ENCODE peak calls at places on chromosomes 11 and 22, in nine cellular contexts. H, V, Z, G, D, P, O, Y and Q are unnamed samples.

GRCh38 chr11:6225896-6226295 is 8.5 kb downstream of the FHIP1B start:
- DNase-seq in V (no peak), Z (no peak), O (no peak), D (no peak), Y (no peak), H (peak), G (no peak), P (no peak), Q (no peak)

GRCh38 chr11:58275002-58275401 is 6.9 kb upstream of the OR10W1 start:
- DNase-seq in H (no peak), D (no peak), Z (no peak), O (no peak), V (no peak), G (no peak), P (no peak), Y (no peak), Q (no peak)

GRCh38 chr11:48056325-48057183 is 76.2 kb downstream of the PTPRJ start:
- DNase-seq in O (no peak), V (no peak), H (no peak), Y (no peak), P (no peak), Z (no peak), G (no peak), D (no peak), Q (no peak)

GRCh38 chr11:12017243-12017678 is 8.8 kb upstream of the DKK3 start:
- DNase-seq in O (no peak), H (no peak), Z (no peak), Y (no peak), V (no peak), P (no peak), G (no peak), D (no peak), Q (no peak)

GRCh38 chr11:64935634-64936081 is at the start of gene GPHA2:
- DNase-seq in G (no peak), Y (no peak), D (no peak), Z (peak), V (no peak), H (no peak), O (no peak), P (peak), Q (no peak)

GRCh38 chr11:70715636-70716035 is 317.3 kb downstream of the CTTN start:
- DNase-seq in Y (no peak), P (no peak), D (no peak), G (no peak), H (no peak), O (no peak), Z (no peak), V (no peak), Q (no peak)

GRCh38 chr11:6608726-6609501 is 3.1 kb downstream of the TAF10 start:
- DNase-seq in O (no peak), Z (no peak), Y (no peak), P (no peak), V (peak), D (no peak), G (no peak), H (no peak), Q (no peak)

GRCh38 chr22:19965771-19966709 is 24.4 kb upstream of the TXNRD2 start:
- DNase-seq in P (no peak), Y (no peak), V (no peak), D (no peak), Z (peak), G (no peak), H (no peak), O (no peak), Q (no peak)

GRCh38 chr11:134481135-134481534 is 69.1 kb upstream of the B3GAT1 start:
- DNase-seq in Y (no peak), P (no peak), O (no peak), H (no peak), V (no peak), G (no peak), Z (no peak), D (no peak), Q (no peak)

GRCh38 chr11:1706634-1707400 is 9.8 kb downstream of the KRTAP5-6 start:
- DNase-seq in H (no peak), Z (no peak), O (peak), G (no peak), D (peak), P (no peak), Y (no peak), V (no peak), Q (no peak)

GRCh38 chr11:26493616-26494015 is 78.4 kb downstream of the MUC15 start:
- DNase-seq in G (no peak), H (no peak), V (no peak), P (no peak), D (no peak), O (no peak), Z (no peak), Y (no peak), Q (no peak)

GRCh38 chr22:26321469-26321913 is 107.6 kb upstream of the ASPHD2 start:
- DNase-seq in Y (no peak), V (peak), P (no peak), G (no peak), H (no peak), Z (peak), O (no peak), D (no peak), Q (no peak)

GRCh38 chr11:122779047-122779629 is 59.2 kb upstream of the CRTAM start:
- DNase-seq in H (no peak), Y (no peak), Z (no peak), D (no peak), V (no peak), P (no peak), O (no peak), G (no peak), Q (no peak)

GRCh38 chr11:60918941-60919275 is 5.0 kb downstream of the TMEM109 start:
- DNase-seq in H (no peak), P (no peak), V (no peak), Y (no peak), D (no peak), Z (no peak), O (no peak), G (no peak), Q (no peak)

GRCh38 chr11:71120346-71120963 is 131.9 kb downstream of the SHANK2 start:
- DNase-seq in Z (no peak), P (peak), D (peak), V (no peak), G (no peak), Y (peak), H (peak), O (no peak), Q (no peak)

GRCh38 chr11:46560300-46561025 is 33.4 kb downstream of the AMBRA1 start:
- DNase-seq in D (no peak), Y (no peak), V (no peak), O (no peak), G (no peak), Z (no peak), H (no peak), P (no peak), Q (no peak)

GRCh38 chr22:42389137-42389536 is 43.1 kb downstream of the NFAM1 start:
- DNase-seq in O (no peak), H (no peak), V (no peak), D (no peak), Z (no peak), Y (no peak), P (no peak), G (no peak), Q (no peak)

GRCh38 chr22:41308544-41308947 is 7.2 kb downstream of the ZC3H7B start:
- DNase-seq in G (no peak), O (no peak), P (no peak), D (no peak), H (peak), Z (no peak), Y (no peak), V (no peak), Q (no peak)

GRCh38 chr11:33557201-33557600 is 143.4 kb downstream of the C11orf91 start:
- DNase-seq in P (no peak), H (no peak), O (no peak), Z (no peak), V (no peak), Y (no peak), G (no peak), D (no peak), Q (no peak)

GRCh38 chr11:79544324-79544723 is 103.5 kb upstream of the TENM4 start:
- DNase-seq in D (no peak), H (no peak), Z (no peak), P (no peak), Y (no peak), G (no peak), V (no peak), O (no peak), Q (no peak)

DNA sequence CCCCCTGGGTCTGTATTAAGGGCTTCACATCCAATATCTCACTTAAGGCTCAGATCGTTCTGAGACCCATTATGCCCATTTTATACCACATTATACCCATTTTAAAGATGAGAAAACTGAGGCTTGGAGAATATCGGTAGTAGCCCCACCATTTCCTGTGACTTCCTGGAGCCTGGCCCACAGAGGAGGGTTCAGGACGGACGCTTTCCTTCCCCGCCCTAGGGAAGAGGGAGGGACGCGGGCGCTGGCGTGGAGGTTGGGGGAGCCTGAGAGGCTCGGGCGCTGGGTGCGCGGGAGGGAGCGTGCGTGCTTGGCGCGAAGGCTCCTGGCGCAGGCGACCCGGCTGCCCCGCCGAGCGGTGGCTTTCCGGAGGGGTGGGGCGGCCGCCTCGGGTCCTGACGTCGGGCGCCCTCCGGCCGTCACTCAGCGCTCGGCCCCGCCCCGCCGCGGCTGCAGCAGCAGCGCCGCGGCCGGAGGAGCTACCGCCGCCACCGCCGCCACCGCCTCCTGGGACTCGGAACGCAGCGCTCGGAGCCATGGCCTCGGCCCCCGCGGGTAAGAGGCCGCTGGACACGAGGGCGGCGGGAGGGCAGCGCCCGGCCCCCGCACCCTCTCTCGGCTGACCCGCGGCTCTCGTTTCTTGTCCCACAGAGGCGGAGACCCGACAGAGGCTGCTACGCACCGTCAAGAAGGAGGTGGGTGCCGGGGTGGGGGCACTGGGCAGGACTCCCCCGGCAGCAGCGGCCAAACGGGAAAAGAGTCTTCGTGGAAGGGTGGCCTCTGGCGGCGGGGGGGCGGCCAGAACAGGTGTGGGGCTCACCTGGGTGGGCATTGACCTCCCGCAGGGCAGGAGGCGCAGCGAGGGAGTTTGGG is at the start of gene SGSM1:
- DNase-seq in H (peak), V (peak), G (peak), O (peak), Y (peak), D (peak), P (peak), Z (peak), Q (no peak)
- TF ChIP-seq POLR2AphosphoS5 in H (peak), V (peak), G (peak), O (peak), Y (peak), D (peak), P (peak), Z (no peak), Q (no peak)

GRCh38 chr22:27670701-27671412 is 130.7 kb downstream of the MN1 start:
- DNase-seq in Z (peak), H (peak), D (peak), G (no peak), V (no peak), O (peak), P (peak), Y (peak), Q (no peak)
- H3K27ac ChIP-seq in Z (peak), H (no peak), D (peak), G (no peak), V (no peak), O (peak), P (peak), Y (peak), Q (no peak)

DNA sequence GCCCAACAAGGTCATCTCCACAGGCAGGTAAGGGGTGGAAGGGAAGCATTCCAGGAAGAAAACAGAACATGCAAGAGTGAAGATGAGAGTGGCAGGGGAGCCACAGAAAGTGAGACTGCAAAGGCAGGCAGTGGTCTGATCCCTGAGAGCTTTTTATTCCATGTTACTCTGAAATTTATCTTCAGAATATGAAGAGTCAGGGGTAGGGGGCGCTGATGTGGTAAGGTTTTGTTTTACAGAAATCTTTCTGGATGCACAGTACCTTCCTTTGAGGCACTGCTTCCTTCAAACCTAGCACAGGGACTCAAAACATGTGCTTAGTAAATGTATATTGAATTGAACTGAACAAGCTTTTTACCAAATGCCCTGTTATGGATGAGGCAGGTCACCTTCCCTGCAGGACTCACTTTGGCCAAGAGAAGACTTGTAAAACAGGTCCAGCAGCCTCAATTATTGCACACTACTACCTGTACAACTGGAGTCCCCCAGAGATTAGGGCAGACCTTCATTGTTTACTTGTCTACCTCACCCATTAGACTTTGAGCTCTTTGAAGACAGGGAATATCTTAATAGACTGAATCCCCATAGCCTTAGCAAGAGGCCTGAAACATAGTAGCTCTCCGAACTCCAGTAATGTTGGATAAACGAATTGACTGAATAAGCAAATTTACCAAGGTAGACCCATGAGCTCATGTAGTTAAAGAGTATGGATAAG is 2.2 kb downstream of the PAK1 start:
- DNase-seq in O (no peak), G (no peak), P (peak), H (peak), V (no peak), Y (no peak), Z (peak), D (no peak), Q (no peak)
- TF ChIP-seq POLR2A in O (no peak), G (no peak), P (no peak), H (peak), V (no peak), Y (no peak), Z (no peak), D (no peak), Q (no peak)

GRCh38 chr11:59401262-59401552 is 25.0 kb downstream of the OR5A2 start:
- DNase-seq in H (no peak), P (no peak), Y (no peak), O (no peak), V (no peak), D (no peak), Z (no peak), G (no peak), Q (no peak)
- TF ChIP-seq POLR2AphosphoS5 in H (no peak), P (no peak), Y (no peak), O (no peak), V (no peak), D (no peak), Z (no peak), G (no peak), Q (no peak)

GRCh38 chr22:36377022-36377631 is 10.6 kb downstream of the MYH9 start:
- DNase-seq in D (no peak), Z (no peak), O (no peak), P (no peak), H (no peak), Y (no peak), G (no peak), V (no peak), Q (no peak)
- H3K27ac ChIP-seq in D (peak), Z (no peak), O (peak), P (peak), H (peak), Y (no peak), G (peak), V (peak), Q (peak)

DNA sequence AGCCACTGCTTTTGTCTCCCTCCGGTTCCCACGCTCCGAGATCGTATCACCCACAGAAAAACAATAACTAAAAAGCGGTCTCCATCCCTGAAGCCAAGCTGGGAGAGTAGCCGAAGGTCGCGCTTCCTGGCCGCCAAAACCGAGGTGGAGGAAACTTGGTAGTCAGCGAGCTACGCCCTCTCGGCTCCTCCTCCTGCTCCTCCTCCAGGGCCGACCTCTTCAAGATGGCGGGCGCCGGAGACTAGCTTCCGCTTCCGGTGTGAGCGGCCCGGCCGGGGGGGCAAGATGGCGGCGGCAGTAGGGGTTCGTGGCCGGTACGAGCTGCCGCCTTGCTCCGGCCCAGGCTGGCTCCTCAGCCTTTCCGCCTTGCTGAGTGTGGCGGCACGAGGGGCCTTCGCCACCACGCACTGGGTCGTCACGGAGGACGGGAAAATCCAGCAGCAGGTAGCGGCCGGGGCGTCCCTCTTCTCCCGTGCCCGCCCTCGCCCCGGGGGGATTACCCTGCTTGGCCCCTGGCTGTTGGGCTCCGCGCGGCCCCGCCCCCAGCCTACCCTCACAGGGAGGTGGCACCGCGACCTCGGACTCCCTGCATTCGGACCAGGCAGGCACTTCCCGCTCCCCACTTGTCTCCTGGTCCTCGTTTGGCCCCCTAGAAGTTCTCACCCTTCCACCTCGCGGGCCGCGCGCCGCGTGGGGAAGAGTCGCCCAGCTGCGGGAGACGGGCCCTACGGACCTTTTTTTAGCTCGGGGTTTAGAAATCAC is at the start of gene TTC17:
- DNase-seq in Z (peak), O (peak), H (peak), G (peak), D (peak), V (peak), Y (peak), P (peak), Q (no peak)
- TF ChIP-seq POLR2A in Z (peak), O (no peak), H (peak), G (no peak), D (peak), V (peak), Y (peak), P (no peak), Q (peak)

GRCh38 chr11:14015711-14016110 is 53.2 kb downstream of the SPON1 start:
- DNase-seq in G (no peak), Y (peak), O (no peak), Z (no peak), P (no peak), V (no peak), D (no peak), H (no peak), Q (no peak)
- TF ChIP-seq POLR2AphosphoS5 in G (no peak), Y (no peak), O (no peak), Z (no peak), P (peak), V (no peak), D (no peak), H (no peak), Q (no peak)

GRCh38 chr11:68043029-68043348 is 4.2 kb downstream of the TCIRG1 start:
- DNase-seq in V (peak), Z (peak), G (peak), Y (no peak), D (no peak), H (no peak), O (no peak), P (no peak), Q (no peak)
- H3K27ac ChIP-seq in V (peak), Z (peak), G (peak), Y (no peak), D (no peak), H (peak), O (no peak), P (peak), Q (peak)

GRCh38 chr22:31661851-31662667 is at the start of gene PISD:
- DNase-seq in Y (peak), G (peak), O (peak), P (peak), Z (peak), V (peak), D (peak), H (peak), Q (peak)
- TF ChIP-seq POLR2A in Y (peak), G (no peak), O (no peak), P (no peak), Z (peak), V (peak), D (no peak), H (peak), Q (no peak)